ENCODE peak calls at places on chromosome 18, in nine cellular contexts. One of them, this sample, is unnamed.

GRCh38 chr18:9915291-9916066 is 1.7 kb downstream of the VAPA start:
- DNase-seq in foreskin fibroblast: no peak
- DNase-seq in suprapubic skin: no peak
- DNase-seq in sigmoid colon: no peak
- DNase-seq in breast epithelium: no peak
- DNase-seq in heart left ventricle: no peak
- DNase-seq in choroid plexus epithelial cell: no peak
- DNase-seq in heart right ventricle: no peak
- DNase-seq in cardiac fibroblast: peak; percentile 17
- DNase-seq in this sample: no peak

GRCh38 chr18:61350578-61350977 is 17.3 kb downstream of the CDH20 start:
- DNase-seq in foreskin fibroblast: no peak
- DNase-seq in suprapubic skin: no peak
- DNase-seq in sigmoid colon: no peak
- DNase-seq in breast epithelium: no peak
- DNase-seq in heart left ventricle: no peak
- DNase-seq in choroid plexus epithelial cell: peak; percentile 33
- DNase-seq in heart right ventricle: no peak
- DNase-seq in cardiac fibroblast: peak; percentile 5
- DNase-seq in this sample: no peak

GRCh38 chr18:22164337-22165048 is 4.9 kb upstream of the GATA6 start:
- DNase-seq in foreskin fibroblast: no peak
- DNase-seq in suprapubic skin: no peak
- DNase-seq in sigmoid colon: no peak
- DNase-seq in breast epithelium: no peak
- DNase-seq in heart left ventricle: no peak
- DNase-seq in choroid plexus epithelial cell: no peak
- DNase-seq in heart right ventricle: no peak
- DNase-seq in cardiac fibroblast: no peak
- DNase-seq in this sample: no peak

GRCh38 chr18:31825772-31826171 is 65.1 kb upstream of the SLC25A52 start:
- DNase-seq in foreskin fibroblast: no peak
- DNase-seq in suprapubic skin: no peak
- DNase-seq in sigmoid colon: no peak
- DNase-seq in breast epithelium: no peak
- DNase-seq in heart left ventricle: no peak
- DNase-seq in choroid plexus epithelial cell: no peak
- DNase-seq in heart right ventricle: no peak
- DNase-seq in cardiac fibroblast: no peak
- DNase-seq in this sample: no peak

GRCh38 chr18:61743775-61744531 is 148.9 kb downstream of the RNF152 start:
- DNase-seq in foreskin fibroblast: no peak
- DNase-seq in suprapubic skin: no peak
- DNase-seq in sigmoid colon: no peak
- DNase-seq in breast epithelium: no peak
- DNase-seq in heart left ventricle: peak; percentile 51
- DNase-seq in choroid plexus epithelial cell: peak; percentile 73
- DNase-seq in heart right ventricle: peak; percentile 32
- DNase-seq in cardiac fibroblast: peak; percentile 64
- DNase-seq in this sample: no peak

GRCh38 chr18:44586782-44587524 is 93.7 kb upstream of the SETBP1 start:
- DNase-seq in foreskin fibroblast: no peak
- DNase-seq in suprapubic skin: no peak
- DNase-seq in sigmoid colon: peak; percentile 77
- DNase-seq in breast epithelium: peak; percentile 33
- DNase-seq in heart left ventricle: no peak
- DNase-seq in choroid plexus epithelial cell: no peak
- DNase-seq in heart right ventricle: no peak
- DNase-seq in cardiac fibroblast: no peak
- DNase-seq in this sample: no peak

GRCh38 chr18:68817584-68817983 is 19.7 kb downstream of the CCDC102B start:
- DNase-seq in foreskin fibroblast: no peak
- DNase-seq in suprapubic skin: no peak
- DNase-seq in sigmoid colon: no peak
- DNase-seq in breast epithelium: no peak
- DNase-seq in heart left ventricle: no peak
- DNase-seq in choroid plexus epithelial cell: no peak
- DNase-seq in heart right ventricle: no peak
- DNase-seq in cardiac fibroblast: peak; percentile 43
- DNase-seq in this sample: no peak

GRCh38 chr18:43642647-43643046 is 365.4 kb upstream of the SYT4 start:
- DNase-seq in foreskin fibroblast: no peak
- DNase-seq in suprapubic skin: no peak
- DNase-seq in sigmoid colon: no peak
- DNase-seq in breast epithelium: no peak
- DNase-seq in heart left ventricle: no peak
- DNase-seq in choroid plexus epithelial cell: no peak
- DNase-seq in heart right ventricle: no peak
- DNase-seq in cardiac fibroblast: no peak
- DNase-seq in this sample: no peak

GRCh38 chr18:21914739-21915319 is 174.2 kb downstream of the MIB1 start:
- DNase-seq in foreskin fibroblast: peak; percentile 9
- DNase-seq in suprapubic skin: no peak
- DNase-seq in sigmoid colon: no peak
- DNase-seq in breast epithelium: no peak
- DNase-seq in heart left ventricle: no peak
- DNase-seq in choroid plexus epithelial cell: peak; percentile 88
- DNase-seq in heart right ventricle: no peak
- DNase-seq in cardiac fibroblast: peak; percentile 77
- DNase-seq in this sample: peak; percentile 30

GRCh38 chr18:74368901-74369705 is 53.5 kb downstream of the C18orf63 start:
- DNase-seq in foreskin fibroblast: no peak
- DNase-seq in suprapubic skin: no peak
- DNase-seq in sigmoid colon: no peak
- DNase-seq in breast epithelium: no peak
- DNase-seq in heart left ventricle: no peak
- DNase-seq in choroid plexus epithelial cell: no peak
- DNase-seq in heart right ventricle: no peak
- DNase-seq in cardiac fibroblast: no peak
- DNase-seq in this sample: no peak

GRCh38 chr18:76803814-76804213 is 18.5 kb upstream of the ZNF236 start:
- DNase-seq in foreskin fibroblast: peak; percentile 37
- DNase-seq in suprapubic skin: no peak
- DNase-seq in sigmoid colon: peak; percentile 77
- DNase-seq in breast epithelium: no peak
- DNase-seq in heart left ventricle: peak; percentile 53
- DNase-seq in choroid plexus epithelial cell: peak; percentile 68
- DNase-seq in heart right ventricle: peak; percentile 30
- DNase-seq in cardiac fibroblast: peak; percentile 68
- DNase-seq in this sample: no peak

GRCh38 chr18:57666818-57667497 is 45.3 kb upstream of the NARS1 start:
- DNase-seq in foreskin fibroblast: peak; percentile 84
- DNase-seq in suprapubic skin: no peak
- DNase-seq in sigmoid colon: no peak
- DNase-seq in breast epithelium: no peak
- DNase-seq in heart left ventricle: no peak
- DNase-seq in choroid plexus epithelial cell: peak; percentile 83
- DNase-seq in heart right ventricle: no peak
- DNase-seq in cardiac fibroblast: peak; percentile 83
- DNase-seq in this sample: no peak

GRCh38 chr18:22394428-22394827 is 23.3 kb downstream of the CTAGE1 start:
- DNase-seq in foreskin fibroblast: no peak
- DNase-seq in suprapubic skin: no peak
- DNase-seq in sigmoid colon: no peak
- DNase-seq in breast epithelium: no peak
- DNase-seq in heart left ventricle: no peak
- DNase-seq in choroid plexus epithelial cell: no peak
- DNase-seq in heart right ventricle: no peak
- DNase-seq in cardiac fibroblast: no peak
- DNase-seq in this sample: no peak

GRCh38 chr18:39453356-39453755 is 1887.8 kb upstream of the CELF4 start:
- DNase-seq in foreskin fibroblast: no peak
- DNase-seq in suprapubic skin: no peak
- DNase-seq in sigmoid colon: no peak
- DNase-seq in breast epithelium: no peak
- DNase-seq in heart left ventricle: no peak
- DNase-seq in choroid plexus epithelial cell: no peak
- DNase-seq in heart right ventricle: no peak
- DNase-seq in cardiac fibroblast: no peak
- DNase-seq in this sample: no peak

GRCh38 chr18:22169889-22170420 is 566 bp downstream of the GATA6 start:
- DNase-seq in foreskin fibroblast: no peak
- DNase-seq in suprapubic skin: no peak
- DNase-seq in sigmoid colon: no peak
- DNase-seq in breast epithelium: no peak
- DNase-seq in heart left ventricle: peak; percentile 52
- DNase-seq in choroid plexus epithelial cell: no peak
- DNase-seq in heart right ventricle: peak; percentile 52
- DNase-seq in cardiac fibroblast: peak; percentile 68
- DNase-seq in this sample: no peak

GRCh38 chr18:74689251-74689650 is 91.6 kb downstream of the ZNF407 start:
- DNase-seq in foreskin fibroblast: peak; percentile 84
- DNase-seq in suprapubic skin: no peak
- DNase-seq in sigmoid colon: no peak
- DNase-seq in breast epithelium: no peak
- DNase-seq in heart left ventricle: no peak
- DNase-seq in choroid plexus epithelial cell: peak; percentile 28
- DNase-seq in heart right ventricle: no peak
- DNase-seq in cardiac fibroblast: peak; percentile 76
- DNase-seq in this sample: no peak

GRCh38 chr18:49041677-49042570 is 91.2 kb upstream of the SMAD7 start:
- DNase-seq in foreskin fibroblast: no peak
- DNase-seq in suprapubic skin: no peak
- DNase-seq in sigmoid colon: peak; percentile 80
- DNase-seq in breast epithelium: peak; percentile 61
- DNase-seq in heart left ventricle: peak; percentile 40
- DNase-seq in choroid plexus epithelial cell: peak; percentile 78
- DNase-seq in heart right ventricle: peak; percentile 37
- DNase-seq in cardiac fibroblast: peak; percentile 74
- DNase-seq in this sample: no peak

GRCh38 chr18:52311331-52311730 is 28.7 kb upstream of the DCC start:
- DNase-seq in foreskin fibroblast: no peak
- DNase-seq in suprapubic skin: no peak
- DNase-seq in sigmoid colon: no peak
- DNase-seq in breast epithelium: no peak
- DNase-seq in heart left ventricle: no peak
- DNase-seq in choroid plexus epithelial cell: no peak
- DNase-seq in heart right ventricle: no peak
- DNase-seq in cardiac fibroblast: no peak
- DNase-seq in this sample: no peak

GRCh38 chr18:48037481-48038271 is 107.2 kb upstream of the SMAD2 start:
- DNase-seq in foreskin fibroblast: no peak
- DNase-seq in suprapubic skin: no peak
- DNase-seq in sigmoid colon: peak; percentile 43
- DNase-seq in breast epithelium: no peak
- DNase-seq in heart left ventricle: no peak
- DNase-seq in choroid plexus epithelial cell: peak; percentile 20
- DNase-seq in heart right ventricle: peak; percentile 41
- DNase-seq in cardiac fibroblast: no peak
- DNase-seq in this sample: no peak
- TF ChIP-seq CTCF in foreskin fibroblast: no peak
- TF ChIP-seq CTCF in suprapubic skin: no peak
- TF ChIP-seq CTCF in sigmoid colon: no peak
- TF ChIP-seq CTCF in breast epithelium: no peak
- TF ChIP-seq CTCF in heart left ventricle: peak; percentile 52
- TF ChIP-seq CTCF in choroid plexus epithelial cell: peak; percentile 34
- TF ChIP-seq CTCF in heart right ventricle: peak; percentile 48
- TF ChIP-seq CTCF in cardiac fibroblast: peak; percentile 10
- TF ChIP-seq CTCF in this sample: peak; percentile 48

DNA sequence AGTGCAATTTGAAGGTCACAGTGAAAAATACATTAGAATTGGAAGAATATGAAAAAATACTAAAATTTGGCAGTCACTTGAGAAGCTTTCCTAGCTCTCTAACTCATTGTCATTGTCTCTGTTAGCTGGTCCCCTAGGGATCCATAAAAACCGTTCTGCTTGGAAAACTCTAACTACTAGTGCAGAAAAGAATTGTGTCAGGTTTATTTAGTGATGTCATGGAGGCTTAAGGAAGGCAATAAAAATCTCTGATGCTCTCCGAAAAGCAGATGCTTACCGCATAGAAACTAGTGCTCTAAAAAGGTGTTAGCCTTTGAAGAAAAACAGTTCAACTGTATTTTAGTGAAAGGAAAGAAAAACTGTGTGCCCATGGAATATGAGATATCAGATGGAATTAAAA is 150.1 kb upstream of the DLGAP1 start:
- DNase-seq in foreskin fibroblast: no peak
- DNase-seq in suprapubic skin: no peak
- DNase-seq in sigmoid colon: no peak
- DNase-seq in breast epithelium: no peak
- DNase-seq in heart left ventricle: no peak
- DNase-seq in choroid plexus epithelial cell: no peak
- DNase-seq in heart right ventricle: no peak
- DNase-seq in cardiac fibroblast: no peak
- DNase-seq in this sample: no peak
- TF ChIP-seq CTCF in foreskin fibroblast: no peak
- TF ChIP-seq CTCF in suprapubic skin: no peak
- TF ChIP-seq CTCF in sigmoid colon: no peak
- TF ChIP-seq CTCF in breast epithelium: no peak
- TF ChIP-seq CTCF in heart left ventricle: no peak
- TF ChIP-seq CTCF in choroid plexus epithelial cell: no peak
- TF ChIP-seq CTCF in heart right ventricle: no peak
- TF ChIP-seq CTCF in cardiac fibroblast: no peak
- TF ChIP-seq CTCF in this sample: no peak

GRCh38 chr18:48023334-48024008 is 93.0 kb upstream of the SMAD2 start:
- DNase-seq in foreskin fibroblast: no peak
- DNase-seq in suprapubic skin: no peak
- DNase-seq in sigmoid colon: peak; percentile 48
- DNase-seq in breast epithelium: peak; percentile 83
- DNase-seq in heart left ventricle: peak; percentile 63
- DNase-seq in choroid plexus epithelial cell: peak; percentile 59
- DNase-seq in heart right ventricle: no peak
- DNase-seq in cardiac fibroblast: peak; percentile 85
- DNase-seq in this sample: no peak
- TF ChIP-seq CTCF in foreskin fibroblast: peak; percentile 20
- TF ChIP-seq CTCF in suprapubic skin: peak; percentile 8
- TF ChIP-seq CTCF in sigmoid colon: no peak
- TF ChIP-seq CTCF in breast epithelium: peak; percentile 42
- TF ChIP-seq CTCF in heart left ventricle: peak; percentile 40
- TF ChIP-seq CTCF in choroid plexus epithelial cell: peak; percentile 69
- TF ChIP-seq CTCF in heart right ventricle: peak; percentile 38
- TF ChIP-seq CTCF in cardiac fibroblast: peak; percentile 52
- TF ChIP-seq CTCF in this sample: peak; percentile 72

DNA sequence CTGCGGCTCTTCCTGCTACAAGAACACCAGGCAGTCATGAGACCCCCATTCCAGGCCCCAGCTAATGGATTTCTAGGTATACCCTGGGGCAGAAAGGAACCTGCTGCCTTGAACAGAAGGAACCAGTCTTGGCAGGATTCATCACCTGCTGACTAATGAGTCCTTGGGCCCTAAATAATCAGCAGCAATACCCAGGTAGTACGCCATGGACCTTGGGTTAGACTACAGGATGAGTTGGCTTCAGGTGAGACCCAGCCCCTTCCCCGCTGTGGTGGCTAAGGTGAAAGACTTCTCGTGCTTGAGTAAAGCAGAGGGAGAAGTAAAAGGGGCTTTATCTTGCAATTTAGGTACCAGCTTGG is 105.0 kb downstream of the SPIRE1 start:
- DNase-seq in foreskin fibroblast: no peak
- DNase-seq in suprapubic skin: no peak
- DNase-seq in sigmoid colon: no peak
- DNase-seq in breast epithelium: no peak
- DNase-seq in heart left ventricle: no peak
- DNase-seq in choroid plexus epithelial cell: no peak
- DNase-seq in heart right ventricle: no peak
- DNase-seq in cardiac fibroblast: no peak
- DNase-seq in this sample: no peak
- TF ChIP-seq CTCF in foreskin fibroblast: no peak
- TF ChIP-seq CTCF in suprapubic skin: no peak
- TF ChIP-seq CTCF in sigmoid colon: no peak
- TF ChIP-seq CTCF in breast epithelium: no peak
- TF ChIP-seq CTCF in heart left ventricle: no peak
- TF ChIP-seq CTCF in choroid plexus epithelial cell: no peak
- TF ChIP-seq CTCF in heart right ventricle: no peak
- TF ChIP-seq CTCF in cardiac fibroblast: no peak
- TF ChIP-seq CTCF in this sample: no peak